ENCODE peak calls at places on chromosome 22, in seven cellular contexts. H is kidney, S is heart right ventricle, L is testis, E is pancreas, J is transverse colon, V is mammary epithelial cell. O is an unnamed sample. For H3K4me1, the result is how much of the 10 kb centered on the place peaks cover.

GRCh38 chr22:39170825-39171622 is 18.5 kb upstream of the CBX7 start:
- DNase-seq in H (no peak), S (peak), E (peak), J (peak), L (peak), V (peak), O (peak)

GRCh38 chr22:26907366-26907765 is 250.0 kb downstream of the MIAT start:
- DNase-seq in V (no peak), J (no peak), L (no peak), S (no peak), E (no peak), H (no peak), O (no peak)

GRCh38 chr22:38180841-38181452 is 683 bp downstream of the PLA2G6 start:
- DNase-seq in L (peak), E (peak), V (peak), S (peak), H (peak), J (peak), O (no peak)

GRCh38 chr22:25048659-25049657 is 96.4 kb downstream of the KIAA1671 start:
- DNase-seq in S (peak), L (peak), E (peak), H (peak), V (peak), J (peak), O (peak)

GRCh38 chr22:33274214-33274828 is 216.1 kb upstream of the SYN3 start:
- DNase-seq in J (peak), H (no peak), L (peak), E (no peak), V (peak), S (no peak), O (no peak)

GRCh38 chr22:26213826-26214225 is 44.6 kb downstream of the SEZ6L start:
- DNase-seq in L (no peak), H (no peak), V (no peak), J (no peak), S (no peak), E (no peak), O (no peak)

GRCh38 chr22:38938221-38938620 is 19.2 kb upstream of the APOBEC3A start:
- DNase-seq in E (no peak), J (no peak), L (no peak), H (peak), S (no peak), V (no peak), O (no peak)

GRCh38 chr22:33579448-33580093 is 340.7 kb downstream of the LARGE1 start:
- DNase-seq in H (peak), J (peak), V (peak), E (peak), L (peak), S (peak), O (no peak)

GRCh38 chr22:33792837-33793236 is 127.4 kb downstream of the LARGE1 start:
- DNase-seq in J (no peak), L (no peak), H (no peak), S (no peak), E (no peak), V (no peak), O (no peak)

GRCh38 chr22:49014227-49015201 is 813.2 kb downstream of the BRD1 start:
- DNase-seq in S (no peak), J (no peak), L (peak), H (peak), V (no peak), E (no peak), O (no peak)

GRCh38 chr22:48754611-48755331 is 1072.9 kb downstream of the BRD1 start:
- DNase-seq in H (no peak), E (no peak), S (no peak), J (no peak), L (peak), V (no peak), O (no peak)

GRCh38 chr22:25448435-25449051 is 115.9 kb upstream of the GRK3 start:
- DNase-seq in S (no peak), H (no peak), J (no peak), V (peak), E (no peak), L (no peak), O (no peak)

GRCh38 chr22:42664976-42665831 is 16.0 kb upstream of the CYB5R3 start:
- DNase-seq in E (no peak), S (no peak), L (no peak), H (no peak), J (no peak), V (peak), O (no peak)

GRCh38 chr22:42743501-42743991 is 22.9 kb upstream of the A4GALT start:
- DNase-seq in L (peak), J (peak), E (no peak), V (no peak), H (peak), S (peak), O (peak)

GRCh38 chr22:37326726-37327125 is 44.4 kb downstream of the CYTH4 start:
- DNase-seq in H (no peak), E (peak), S (no peak), J (peak), V (no peak), L (no peak), O (no peak)

GRCh38 chr22:42067706-42068350 is 2.8 kb downstream of the NAGA start:
- DNase-seq in V (no peak), S (no peak), E (no peak), J (no peak), L (no peak), H (peak), O (no peak)

GRCh38 chr22:49789289-49790141 is 38.2 kb downstream of the BRD1 start:
- DNase-seq in J (peak), H (peak), S (no peak), E (no peak), V (no peak), L (no peak), O (no peak)

GRCh38 chr22:27810566-27810965 is 9.0 kb upstream of the MN1 start:
- DNase-seq in S (peak), V (no peak), H (peak), J (peak), L (peak), E (no peak), O (peak)

GRCh38 chr22:43159484-43160178 is 8.3 kb downstream of the TSPO start:
- DNase-seq in V (no peak), H (no peak), J (peak), S (no peak), E (peak), L (no peak), O (no peak)

GRCh38 chr22:36197601-36198146 is 3.9 kb downstream of the APOL4 start:
- DNase-seq in H (no peak), L (peak), J (no peak), E (no peak), S (peak), V (no peak), O (no peak)

GRCh38 chr22:36198482-36198881 is 3.1 kb downstream of the APOL4 start:
- DNase-seq in H (no peak), J (no peak), V (no peak), L (no peak), S (no peak), E (no peak), O (peak)

GRCh38 chr22:36196254-36197064 is 5.2 kb downstream of the APOL4 start:
- DNase-seq in E (no peak), H (no peak), L (no peak), J (no peak), S (no peak), V (no peak), O (no peak)

GRCh38 chr22:36198936-36199616 is 2.5 kb downstream of the APOL4 start:
- DNase-seq in E (no peak), J (no peak), H (no peak), V (no peak), L (no peak), S (no peak), O (peak)

GRCh38 chr22:36197065-36197440 is 4.6 kb downstream of the APOL4 start:
- DNase-seq in E (no peak), J (peak), V (no peak), L (peak), S (peak), H (no peak), O (no peak)
- H3K4me1 ChIP-seq in E (under half), J (under half), V (under half), L (under half), S (half or more), H (under half), O (under half)

GRCh38 chr22:21573750-21574494 is 6.4 kb downstream of the UBE2L3 start:
- DNase-seq in E (no peak), J (no peak), S (no peak), H (peak), L (no peak), V (no peak), O (no peak)

GRCh38 chr22:21569459-21570161 is 2.1 kb downstream of the UBE2L3 start:
- DNase-seq in L (no peak), V (no peak), J (no peak), E (no peak), H (no peak), S (no peak), O (no peak)

GRCh38 chr22:21571679-21572078 is 4.2 kb downstream of the UBE2L3 start:
- DNase-seq in E (no peak), V (no peak), J (no peak), L (no peak), S (no peak), H (no peak), O (no peak)

GRCh38 chr22:21570398-21570797 is 2.9 kb downstream of the UBE2L3 start:
- DNase-seq in J (no peak), V (no peak), S (no peak), L (no peak), E (no peak), H (no peak), O (no peak)

DNA sequence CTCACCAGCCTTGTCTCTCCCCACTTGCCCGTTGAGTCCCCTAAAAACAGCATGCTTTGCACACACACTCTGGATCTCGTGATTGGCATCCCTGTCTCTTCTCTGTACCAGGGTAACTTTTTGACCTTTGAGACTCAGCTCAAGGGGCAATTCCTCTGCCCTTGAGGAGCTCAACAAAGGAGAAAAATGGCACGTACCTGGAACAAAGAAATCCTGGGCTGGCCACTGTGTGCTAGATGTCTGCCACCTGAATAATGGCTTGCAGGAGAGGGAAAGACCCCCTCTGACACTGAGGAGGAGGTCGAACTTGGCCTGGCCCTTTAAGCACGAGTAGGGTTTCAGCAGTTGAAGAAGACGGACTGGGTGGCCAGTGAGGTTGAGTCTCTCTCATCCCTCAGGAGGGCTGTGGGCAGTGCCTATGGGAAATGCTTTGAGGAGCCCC is 5.8 kb downstream of the UBE2L3 start:
- DNase-seq in J (no peak), L (no peak), H (no peak), S (no peak), E (no peak), V (no peak), O (no peak)
- H3K4me1 ChIP-seq in J (half or more), L (under half), H (under half), S (half or more), E (under half), V (under half), O (under half)

GRCh38 chr22:17783773-17784480 is 9.7 kb upstream of the BID start:
- DNase-seq in L (no peak), S (no peak), V (no peak), J (no peak), H (no peak), E (no peak), O (no peak)

GRCh38 chr22:17787159-17788022 is 13.1 kb upstream of the BID start:
- DNase-seq in E (no peak), V (no peak), L (no peak), H (no peak), J (no peak), S (no peak), O (no peak)

GRCh38 chr22:17786435-17787158 is 12.3 kb upstream of the BID start:
- DNase-seq in L (peak), E (no peak), J (peak), H (peak), V (peak), S (peak), O (no peak)

GRCh38 chr22:17784776-17785175 is 10.5 kb upstream of the BID start:
- DNase-seq in J (no peak), S (no peak), V (no peak), H (no peak), L (no peak), E (no peak), O (no peak)

DNA sequence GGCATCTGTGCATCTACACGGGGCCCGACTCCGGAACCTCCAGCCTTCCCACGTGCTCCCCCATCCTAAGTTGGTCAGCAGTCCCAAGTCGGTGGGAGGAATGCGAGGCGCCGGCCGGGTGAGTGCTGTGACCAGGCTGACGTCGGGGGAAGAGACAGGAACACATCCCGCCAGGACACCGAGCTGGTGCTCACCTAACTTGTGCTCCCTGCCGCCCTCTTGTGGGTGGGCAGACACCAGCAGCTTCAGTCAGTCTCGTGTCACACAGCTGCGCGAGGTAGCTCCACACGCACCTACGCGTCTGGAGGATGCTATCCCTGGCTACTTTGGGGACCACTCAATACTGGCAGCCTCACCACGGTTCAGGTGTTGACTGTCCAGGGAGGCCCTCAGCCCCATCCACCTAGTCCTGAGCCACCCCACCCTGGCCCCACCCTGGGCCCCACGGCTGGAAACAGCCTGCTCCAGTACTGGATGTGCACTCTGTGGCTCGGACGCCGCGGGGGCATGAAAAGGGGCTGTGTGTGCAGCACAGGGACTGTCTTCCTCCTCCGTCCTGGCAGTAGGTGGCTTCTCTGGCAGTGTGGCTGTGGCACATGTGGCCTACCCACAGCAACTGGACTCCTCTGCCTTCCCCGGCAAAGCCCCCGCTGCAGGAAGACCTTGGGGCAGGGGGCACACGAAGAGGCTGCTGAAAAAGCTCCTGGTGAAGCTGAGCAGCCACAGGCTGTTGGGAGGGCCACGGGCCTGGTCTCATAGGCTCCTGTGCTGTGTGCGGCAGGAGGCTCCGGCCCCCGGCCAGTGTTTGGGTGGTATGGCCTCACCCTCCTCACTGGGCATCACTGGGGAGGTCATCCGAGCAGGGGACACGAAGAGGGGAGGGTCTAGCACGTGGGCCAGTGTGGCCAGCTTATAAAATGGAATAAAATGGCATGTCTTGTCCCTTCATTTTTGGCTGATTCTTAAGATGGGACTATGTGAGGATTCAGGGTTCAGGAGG is 11.2 kb upstream of the BID start:
- DNase-seq in V (peak), S (peak), J (peak), H (no peak), E (peak), L (peak), O (no peak)
- H3K4me1 ChIP-seq in V (under half), S (under half), J (under half), H (under half), E (under half), L (under half), O (under half)

GRCh38 chr22:30305906-30306628 is 16.8 kb upstream of the CASTOR1 start:
- DNase-seq in S (no peak), L (no peak), J (no peak), E (no peak), V (peak), H (no peak), O (no peak)

GRCh38 chr22:30307026-30307574 is 17.8 kb upstream of the CASTOR1 start:
- DNase-seq in V (no peak), L (no peak), E (no peak), H (no peak), J (no peak), S (no peak), O (no peak)

GRCh38 chr22:30306629-30307016 is 17.3 kb upstream of the CASTOR1 start:
- DNase-seq in S (no peak), V (no peak), H (no peak), L (no peak), J (no peak), E (no peak), O (no peak)

GRCh38 chr22:30304495-30305244 is 15.4 kb upstream of the CASTOR1 start:
- DNase-seq in E (no peak), S (no peak), L (no peak), V (peak), H (no peak), J (peak), O (no peak)

DNA sequence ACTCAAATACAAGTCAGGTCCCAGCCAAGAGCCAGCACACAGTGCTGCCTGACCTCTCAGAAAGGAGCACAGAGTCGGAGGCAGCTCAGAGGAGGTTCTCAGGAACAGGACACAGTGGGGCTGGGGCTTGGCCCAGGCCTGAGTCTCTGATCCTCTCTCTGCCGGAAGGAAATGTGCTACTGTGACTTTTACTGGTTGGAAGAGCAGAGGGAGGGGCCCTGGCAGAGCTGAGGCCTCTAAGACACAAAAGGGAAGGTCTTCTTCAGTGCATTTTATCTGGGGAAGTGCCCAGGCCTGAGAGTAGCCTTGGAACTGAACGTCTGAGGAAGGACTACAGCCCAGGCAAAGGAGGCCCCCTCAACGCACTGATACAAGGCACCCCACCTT is 16.2 kb upstream of the CASTOR1 start:
- DNase-seq in E (no peak), S (peak), V (no peak), L (peak), J (peak), H (peak), O (peak)
- H3K4me1 ChIP-seq in E (under half), S (half or more), V (half or more), L (half or more), J (half or more), H (half or more), O (half or more)

DNA sequence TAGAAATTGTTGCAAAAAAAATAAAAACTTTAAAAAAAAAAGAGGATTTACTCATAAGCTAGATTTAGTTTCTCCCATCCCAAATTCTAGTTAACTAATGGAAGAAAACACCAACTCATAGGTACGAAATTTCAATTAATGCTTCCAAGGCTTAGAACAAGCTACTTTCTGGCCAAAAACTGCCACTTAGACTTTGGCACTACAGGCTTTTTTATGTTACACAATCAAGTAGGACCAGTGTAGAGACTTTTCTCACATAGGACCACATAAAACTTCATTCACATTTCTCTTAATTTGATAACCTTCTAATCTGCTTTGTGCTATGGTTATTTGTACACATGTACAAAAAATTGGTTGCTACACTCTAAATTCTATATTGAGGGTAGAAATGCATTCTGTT is 3.1 kb downstream of the ST13 start:
- DNase-seq in E (no peak), L (no peak), S (no peak), V (no peak), H (no peak), J (no peak), O (no peak)
- H3K4me1 ChIP-seq in E (under half), L (under half), S (under half), V (under half), H (under half), J (under half), O (under half)

GRCh38 chr22:23114721-23115020 is 27.1 kb downstream of the RSPH14 start:
- DNase-seq in S (no peak), E (no peak), V (no peak), H (no peak), J (no peak), L (no peak), O (no peak)

GRCh38 chr22:23113067-23113846 is 28.5 kb downstream of the RSPH14 start:
- DNase-seq in S (peak), L (no peak), V (no peak), J (no peak), E (no peak), H (no peak), O (no peak)

GRCh38 chr22:23110922-23111527 is 30.8 kb downstream of the RSPH14 start:
- DNase-seq in L (no peak), V (no peak), H (no peak), E (no peak), J (no peak), S (no peak), O (no peak)

GRCh38 chr22:23113847-23114720 is 27.7 kb downstream of the RSPH14 start:
- DNase-seq in J (no peak), S (no peak), L (no peak), V (no peak), H (no peak), E (no peak), O (no peak)

GRCh38 chr22:23112472-23113012 is 29.2 kb downstream of the RSPH14 start:
- DNase-seq in V (no peak), H (no peak), E (no peak), L (no peak), S (no peak), J (no peak), O (no peak)
- H3K4me1 ChIP-seq in V (under half), H (under half), E (under half), L (under half), S (under half), J (under half), O (under half)

GRCh38 chr22:35400335-35400680 is 368 bp downstream of the MCM5 start:
- DNase-seq in E (no peak), H (peak), V (no peak), J (no peak), S (no peak), L (no peak), O (no peak)

GRCh38 chr22:35398574-35398973 is 1.4 kb upstream of the MCM5 start:
- DNase-seq in S (no peak), H (no peak), E (no peak), V (no peak), L (no peak), J (no peak), O (no peak)

GRCh38 chr22:35399114-35399677 is 744 bp upstream of the MCM5 start:
- DNase-seq in H (peak), L (no peak), E (no peak), S (no peak), J (no peak), V (no peak), O (no peak)

GRCh38 chr22:35401863-35402262 is 1.9 kb downstream of the MCM5 start:
- DNase-seq in V (no peak), E (no peak), S (no peak), L (no peak), H (no peak), J (no peak), O (no peak)

GRCh38 chr22:35399678-35400334 is at the start of gene MCM5:
- DNase-seq in E (peak), L (peak), V (peak), J (peak), S (peak), H (peak), O (peak)
- H3K4me1 ChIP-seq in E (under half), L (under half), V (under half), J (under half), S (under half), H (under half), O (under half)

O was measured in ascending aorta.